ENCODE peak calls at places on chromosomes 16 and 17, in ten cellular contexts. X is GM23248; U is tibial artery; M is aorta; Z is uterus; G is effector memory CD4-positive, alpha-beta T cell; T is neural progenitor cell; R is RWPE2; Q is psoas muscle; E is transverse colon. P is an unnamed sample.

GRCh38 chr16:4517812-4518211 is 20.8 kb downstream of the CDIP1 start:
- DNase-seq in X (peak; percentile 44), U (no peak), M (peak; percentile 36), Z (no peak), G (no peak), T (peak; percentile 82), R (no peak), Q (no peak), E (no peak), P (peak; percentile 57)

GRCh38 chr17:52157603-52158449 is 688 bp downstream of the CA10 start:
- DNase-seq in X (no peak), U (no peak), M (no peak), Z (no peak), G (no peak), T (peak; percentile 55), R (peak; percentile 46), Q (no peak), E (no peak), P (no peak)

GRCh38 chr16:26330654-26331053 is 638.9 kb downstream of the HS3ST4 start:
- DNase-seq in X (no peak), U (no peak), M (no peak), Z (no peak), G (no peak), T (no peak), R (no peak), Q (no peak), E (no peak), P (no peak)

GRCh38 chr17:31318298-31319190 is 2.9 kb downstream of the EVI2A start:
- DNase-seq in X (peak; percentile 45), U (peak; percentile 79), M (peak; percentile 73), Z (peak; percentile 73), G (peak; percentile 27), T (peak; percentile 18), R (no peak), Q (peak; percentile 46), E (peak; percentile 46), P (no peak)

GRCh38 chr17:61837175-61838051 is 25.9 kb downstream of the BRIP1 start:
- DNase-seq in X (peak; percentile 86), U (no peak), M (peak; percentile 62), Z (no peak), G (peak; percentile 31), T (peak; percentile 74), R (no peak), Q (peak; percentile 21), E (peak; percentile 60), P (no peak)

GRCh38 chr16:11258553-11259287 is 2.7 kb upstream of the SOCS1 start:
- DNase-seq in X (peak; percentile 48), U (peak; percentile 82), M (peak; percentile 65), Z (peak; percentile 42), G (peak; percentile 23), T (no peak), R (no peak), Q (peak; percentile 60), E (peak; percentile 54), P (no peak)

GRCh38 chr17:12402963-12403622 is 262.6 kb upstream of the MYOCD start:
- DNase-seq in X (peak; percentile 32), U (no peak), M (no peak), Z (no peak), G (no peak), T (no peak), R (no peak), Q (no peak), E (no peak), P (no peak)

GRCh38 chr16:31356566-31357323 is 1.8 kb downstream of the ITGAX start:
- DNase-seq in X (no peak), U (no peak), M (peak; percentile 50), Z (no peak), G (no peak), T (peak; percentile 23), R (peak; percentile 47), Q (no peak), E (no peak), P (no peak)

GRCh38 chr17:15342460-15342859 is 1.1 kb upstream of the TEKT3 start:
- DNase-seq in X (peak; percentile 43), U (no peak), M (peak; percentile 50), Z (no peak), G (no peak), T (no peak), R (no peak), Q (no peak), E (no peak), P (no peak)

GRCh38 chr16:23597003-23597756 is 1.1 kb upstream of the NDUFAB1 start:
- DNase-seq in X (peak; percentile 26), U (no peak), M (no peak), Z (no peak), G (no peak), T (peak; percentile 78), R (no peak), Q (peak; percentile 30), E (peak; percentile 18), P (no peak)

GRCh38 chr17:61423967-61424649 is 24.5 kb downstream of the TBX2 start:
- DNase-seq in X (no peak), U (no peak), M (no peak), Z (no peak), G (no peak), T (no peak), R (no peak), Q (no peak), E (no peak), P (no peak)

GRCh38 chr17:3710951-3711383 is 12.7 kb upstream of the HASPIN start:
- DNase-seq in X (peak; percentile 43), U (no peak), M (no peak), Z (no peak), G (peak; percentile 71), T (no peak), R (no peak), Q (no peak), E (peak; percentile 53), P (no peak)
- H3K27ac ChIP-seq in X (no peak overlapping the region), U (no peak overlapping the region), M (no peak overlapping the region), Z (no peak overlapping the region), G (peak overlapping the region; percentile 2), T (no peak overlapping the region), R (no peak overlapping the region), Q (no peak overlapping the region), E (peak overlapping the region; percentile 46), P (no peak overlapping the region)

DNA sequence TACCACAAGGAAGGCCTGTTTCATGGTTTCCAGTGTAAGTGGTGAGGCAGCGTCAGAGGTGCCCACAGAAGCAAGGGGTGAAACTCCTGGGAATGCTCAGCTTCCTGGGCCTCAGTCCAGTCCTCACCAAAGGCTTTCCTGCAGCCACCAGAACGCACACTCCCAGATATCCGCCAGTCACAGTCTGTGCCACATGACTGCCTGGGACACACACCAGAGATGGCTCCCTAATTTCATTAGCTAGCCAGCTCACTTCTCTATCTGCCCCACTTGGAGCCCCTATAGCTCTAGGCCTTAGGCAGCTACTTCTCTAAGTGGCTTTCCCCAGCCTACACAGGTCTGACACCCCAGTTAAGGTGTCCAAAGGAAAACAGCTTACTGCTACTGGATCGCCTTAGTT is 77.0 kb downstream of the CYTH1 start:
- DNase-seq in X (no peak), U (no peak), M (no peak), Z (no peak), G (no peak), T (no peak), R (no peak), Q (no peak), E (no peak), P (no peak)
- H3K36me3 ChIP-seq in X (peaks cover 2% of the 10 kb centered on the region), U (peaks cover 46% of the 10 kb centered on the region), M (peaks cover 9% of the 10 kb centered on the region), Z (no peaks in the 10 kb centered on the region), G (peaks cover 76% of the 10 kb centered on the region), T (no peaks in the 10 kb centered on the region), R (peaks cover 75% of the 10 kb centered on the region), Q (peaks cover 79% of the 10 kb centered on the region), E (no peaks in the 10 kb centered on the region), P (peaks cover 84% of the 10 kb centered on the region)

GRCh38 chr17:82019905-82020873 is 2.5 kb downstream of the CENPX start:
- DNase-seq in X (peak; percentile 61), U (no peak), M (peak; percentile 74), Z (no peak), G (peak; percentile 48), T (peak; percentile 87), R (no peak), Q (peak; percentile 68), E (peak; percentile 70), P (peak; percentile 84)

GRCh38 chr17:82022310-82022980 is at the start of gene CENPX:
- DNase-seq in X (peak; percentile 35), U (no peak), M (no peak), Z (no peak), G (no peak), T (peak; percentile 67), R (no peak), Q (no peak), E (no peak), P (no peak)

GRCh38 chr17:82021728-82022309 is 859 bp downstream of the CENPX start:
- DNase-seq in X (peak; percentile 28), U (no peak), M (no peak), Z (no peak), G (no peak), T (no peak), R (no peak), Q (no peak), E (peak; percentile 42), P (no peak)

GRCh38 chr17:82019208-82019727 is 3.4 kb downstream of the CENPX start:
- DNase-seq in X (no peak), U (no peak), M (no peak), Z (no peak), G (no peak), T (no peak), R (no peak), Q (no peak), E (no peak), P (no peak)

GRCh38 chr17:82020874-82021727 is 1.6 kb downstream of the CENPX start:
- DNase-seq in X (peak; percentile 86), U (peak; percentile 86), M (peak; percentile 85), Z (peak; percentile 72), G (no peak), T (peak; percentile 78), R (no peak), Q (peak; percentile 74), E (peak; percentile 80), P (peak; percentile 90)
- H3K27me3 ChIP-seq in X (no peaks in the 10 kb centered on the region), U (no peaks in the 10 kb centered on the region), M (no peaks in the 10 kb centered on the region), Z (no peaks in the 10 kb centered on the region), G (no peaks in the 10 kb centered on the region), T (no peaks in the 10 kb centered on the region), R (no peaks in the 10 kb centered on the region), Q (no peaks in the 10 kb centered on the region), E (no peaks in the 10 kb centered on the region), P (no peaks in the 10 kb centered on the region)

GRCh38 chr17:64309710-64310109 is 46.6 kb upstream of the TEX2 start:
- DNase-seq in X (no peak), U (no peak), M (no peak), Z (peak; percentile 58), G (no peak), T (no peak), R (no peak), Q (no peak), E (no peak), P (no peak)

GRCh38 chr17:64319531-64319930 is 56.5 kb upstream of the TEX2 start:
- DNase-seq in X (no peak), U (no peak), M (no peak), Z (no peak), G (no peak), T (no peak), R (no peak), Q (no peak), E (no peak), P (no peak)

GRCh38 chr17:64318068-64318467 is 55.0 kb upstream of the TEX2 start:
- DNase-seq in X (no peak), U (no peak), M (no peak), Z (no peak), G (no peak), T (no peak), R (no peak), Q (no peak), E (no peak), P (no peak)

GRCh38 chr17:64313577-64313976 is 50.5 kb upstream of the TEX2 start:
- DNase-seq in X (no peak), U (no peak), M (no peak), Z (no peak), G (no peak), T (no peak), R (no peak), Q (no peak), E (no peak), P (no peak)

GRCh38 chr17:64315032-64315490 is 52.0 kb upstream of the TEX2 start:
- DNase-seq in X (peak; percentile 64), U (peak; percentile 94), M (peak; percentile 93), Z (peak; percentile 91), G (no peak), T (no peak), R (no peak), Q (peak; percentile 92), E (peak; percentile 67), P (peak; percentile 89)
- H3K27ac ChIP-seq in X (no peak overlapping the region), U (peak overlapping the region; percentile 39), M (peak overlapping the region; percentile 80), Z (peak overlapping the region; percentile 61), G (no peak overlapping the region), T (no peak overlapping the region), R (no peak overlapping the region), Q (peak overlapping the region; percentile 41), E (peak overlapping the region; percentile 50), P (peak overlapping the region; percentile 61)

P was measured in upper lobe of right lung.